ENCODE peak calls at places on chromosome 17, in six cellular contexts. One of them, this sample, is unnamed.

GRCh38 chr17:76272541-76273434 is 7.6 kb downstream of the UBALD2 start:
- DNase-seq in GM12878: no peak
- DNase-seq in HepG2: no peak
- DNase-seq in K562: no peak
- DNase-seq in HEK293T: no peak
- DNase-seq in IMR-90: no peak
- DNase-seq in this sample: no peak

GRCh38 chr17:74148901-74149596 is 54.4 kb upstream of the RPL38 start:
- DNase-seq in K562: no peak
- DNase-seq in IMR-90: no peak
- DNase-seq in HepG2: no peak
- DNase-seq in HEK293T: no peak
- DNase-seq in GM12878: no peak
- DNase-seq in this sample: no peak

GRCh38 chr17:14471052-14471451 is 170.2 kb downstream of the HS3ST3B1 start:
- DNase-seq in K562: no peak
- DNase-seq in IMR-90: peak; percentile 94
- DNase-seq in HepG2: peak; percentile 89
- DNase-seq in HEK293T: no peak
- DNase-seq in GM12878: no peak
- DNase-seq in this sample: peak; percentile 89

GRCh38 chr17:83056583-83057396 is 22.6 kb upstream of the METRNL start:
- DNase-seq in K562: no peak
- DNase-seq in HepG2: no peak
- DNase-seq in GM12878: no peak
- DNase-seq in IMR-90: no peak
- DNase-seq in HEK293T: no peak
- DNase-seq in this sample: no peak

GRCh38 chr17:28230011-28230410 is 89.0 kb upstream of the TMEM97 start:
- DNase-seq in IMR-90: no peak
- DNase-seq in GM12878: no peak
- DNase-seq in HEK293T: no peak
- DNase-seq in K562: no peak
- DNase-seq in HepG2: no peak
- DNase-seq in this sample: no peak

GRCh38 chr17:77433385-77434135 is 292.8 kb downstream of the SEC14L1 start:
- DNase-seq in K562: no peak
- DNase-seq in HEK293T: no peak
- DNase-seq in IMR-90: peak; percentile 82
- DNase-seq in GM12878: no peak
- DNase-seq in HepG2: no peak
- DNase-seq in this sample: no peak

GRCh38 chr17:34562387-34562786 is 17.0 kb upstream of the TMEM132E start:
- DNase-seq in K562: peak; percentile 45
- DNase-seq in HepG2: no peak
- DNase-seq in GM12878: no peak
- DNase-seq in HEK293T: peak; percentile 21
- DNase-seq in IMR-90: no peak
- DNase-seq in this sample: no peak

GRCh38 chr17:76333673-76334505 is 19.8 kb downstream of the PRPSAP1 start:
- DNase-seq in GM12878: no peak
- DNase-seq in HepG2: no peak
- DNase-seq in IMR-90: no peak
- DNase-seq in K562: no peak
- DNase-seq in HEK293T: no peak
- DNase-seq in this sample: no peak

GRCh38 chr17:142102-142661 is 4.8 kb downstream of the SCGB1C2 start:
- DNase-seq in K562: no peak
- DNase-seq in HEK293T: peak; percentile 18
- DNase-seq in HepG2: peak; percentile 20
- DNase-seq in GM12878: no peak
- DNase-seq in IMR-90: peak; percentile 9
- DNase-seq in this sample: peak; percentile 49

GRCh38 chr17:8122923-8123694 is 797 bp downstream of the HES7 start:
- DNase-seq in K562: no peak
- DNase-seq in HEK293T: no peak
- DNase-seq in GM12878: no peak
- DNase-seq in HepG2: no peak
- DNase-seq in IMR-90: peak; percentile 27
- DNase-seq in this sample: peak; percentile 39

GRCh38 chr17:11628374-11628773 is 30.1 kb downstream of the DNAH9 start:
- DNase-seq in K562: no peak
- DNase-seq in HepG2: no peak
- DNase-seq in IMR-90: no peak
- DNase-seq in GM12878: no peak
- DNase-seq in HEK293T: peak; percentile 12
- DNase-seq in this sample: no peak

GRCh38 chr17:17151962-17152361 is 54.2 kb downstream of the PLD6 start:
- DNase-seq in HepG2: no peak
- DNase-seq in IMR-90: peak; percentile 96
- DNase-seq in HEK293T: no peak
- DNase-seq in K562: no peak
- DNase-seq in GM12878: no peak
- DNase-seq in this sample: peak; percentile 81

DNA sequence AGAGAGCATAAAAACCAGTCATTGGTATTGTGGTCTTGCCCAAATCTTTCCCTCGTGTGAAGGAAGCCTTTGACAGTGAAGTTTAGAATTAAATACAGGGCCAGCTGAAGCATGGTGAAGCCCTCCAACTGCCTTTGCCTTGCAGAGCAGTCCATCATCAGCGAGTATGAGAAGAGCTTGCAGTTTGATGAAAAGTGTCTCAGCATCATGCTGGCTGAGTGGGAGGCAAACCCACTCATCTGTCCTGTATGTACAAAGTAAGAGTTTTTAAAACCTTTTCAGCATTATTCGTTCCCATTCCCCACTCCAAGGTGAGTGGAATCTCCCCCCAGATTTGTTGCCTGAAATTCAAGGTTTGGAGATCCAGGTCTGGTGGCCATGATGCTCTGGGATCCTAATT is 5.8 kb downstream of the RPAIN start:
- DNase-seq in GM12878: no peak
- DNase-seq in K562: no peak
- DNase-seq in IMR-90: no peak
- DNase-seq in HEK293T: no peak
- DNase-seq in HepG2: no peak
- DNase-seq in this sample: no peak
- TF ChIP-seq BHLHE40 in GM12878: no peak
- TF ChIP-seq BHLHE40 in K562: no peak
- TF ChIP-seq BHLHE40 in IMR-90: no peak
- TF ChIP-seq BHLHE40 in HEK293T: no peak
- TF ChIP-seq BHLHE40 in HepG2: no peak
- TF ChIP-seq BHLHE40 in this sample: no peak

DNA sequence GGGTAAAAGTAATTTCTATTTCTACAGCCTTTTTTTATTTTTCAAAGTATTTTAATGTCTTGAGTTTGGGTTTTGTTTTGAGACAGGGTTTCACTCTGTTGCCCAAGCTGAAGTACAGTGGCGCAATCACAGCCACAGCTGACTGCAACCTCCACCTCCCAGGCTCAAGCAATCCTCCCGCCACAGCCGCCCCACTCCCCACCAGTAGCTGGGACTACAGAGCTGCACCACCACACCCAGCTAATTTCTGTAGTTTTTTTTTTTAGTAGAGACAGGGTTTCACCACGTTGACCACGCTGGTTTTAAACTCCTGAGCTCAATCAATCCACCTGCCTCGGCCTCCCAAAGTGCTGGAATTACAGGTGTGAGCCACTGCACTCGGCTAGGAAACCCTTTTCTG is 44.0 kb downstream of the TUBD1 start:
- DNase-seq in HepG2: peak; percentile 75
- DNase-seq in GM12878: no peak
- DNase-seq in HEK293T: no peak
- DNase-seq in K562: no peak
- DNase-seq in IMR-90: peak; percentile 75
- DNase-seq in this sample: no peak
- TF ChIP-seq BHLHE40 in HepG2: no peak
- TF ChIP-seq BHLHE40 in GM12878: peak; percentile 22
- TF ChIP-seq BHLHE40 in HEK293T: no peak
- TF ChIP-seq BHLHE40 in K562: no peak
- TF ChIP-seq BHLHE40 in IMR-90: no peak
- TF ChIP-seq BHLHE40 in this sample: no peak

GRCh38 chr17:72119963-72120877 is 600 bp upstream of the SOX9 start:
- DNase-seq in HEK293T: peak; percentile 66
- DNase-seq in IMR-90: peak; percentile 91
- DNase-seq in GM12878: no peak
- DNase-seq in HepG2: peak; percentile 79
- DNase-seq in K562: no peak
- DNase-seq in this sample: no peak
- TF ChIP-seq BHLHE40 in HEK293T: no peak
- TF ChIP-seq BHLHE40 in IMR-90: no peak
- TF ChIP-seq BHLHE40 in GM12878: no peak
- TF ChIP-seq BHLHE40 in HepG2: no peak
- TF ChIP-seq BHLHE40 in K562: no peak
- TF ChIP-seq BHLHE40 in this sample: no peak

DNA sequence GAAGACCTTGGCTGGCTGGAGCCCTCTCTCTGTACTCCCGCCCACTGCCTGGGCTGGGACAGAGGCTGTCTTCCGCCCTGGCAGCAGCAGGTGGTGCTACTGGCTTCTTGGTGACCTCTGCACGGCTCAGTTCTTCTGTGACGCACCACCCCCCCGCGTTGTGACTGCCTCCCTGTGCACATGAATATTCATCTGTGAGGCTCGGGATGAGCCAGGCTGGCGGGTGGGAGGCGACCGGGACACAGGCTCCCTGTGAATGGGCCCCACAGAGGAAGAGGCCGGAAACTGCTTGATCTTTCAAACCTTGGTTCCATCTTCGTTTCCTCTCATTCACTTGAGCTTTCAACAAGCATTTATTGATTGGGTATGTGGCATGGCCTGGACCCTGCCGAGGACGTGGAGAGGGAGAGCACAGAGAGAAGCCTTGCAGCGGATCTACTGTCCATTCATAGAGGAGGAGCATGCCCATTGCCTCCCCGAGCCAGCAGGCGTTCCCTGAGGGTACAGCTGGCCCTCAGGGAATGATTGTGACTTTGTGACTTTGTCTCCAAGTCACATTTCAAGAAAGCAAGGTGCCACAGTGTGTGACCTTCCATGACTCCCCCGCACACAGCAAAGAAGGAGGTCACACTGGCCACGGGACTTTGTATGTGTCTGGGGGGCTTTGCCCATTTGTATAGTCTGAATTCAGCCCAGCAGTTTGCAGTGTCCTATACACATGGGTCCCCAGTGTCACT is 45.0 kb downstream of the B9D1 start:
- DNase-seq in K562: peak; percentile 65
- DNase-seq in GM12878: no peak
- DNase-seq in HEK293T: peak; percentile 56
- DNase-seq in HepG2: peak; percentile 89
- DNase-seq in IMR-90: peak; percentile 80
- DNase-seq in this sample: no peak
- TF ChIP-seq BHLHE40 in K562: no peak
- TF ChIP-seq BHLHE40 in GM12878: no peak
- TF ChIP-seq BHLHE40 in HEK293T: no peak
- TF ChIP-seq BHLHE40 in HepG2: peak; percentile 19
- TF ChIP-seq BHLHE40 in IMR-90: peak; percentile 40
- TF ChIP-seq BHLHE40 in this sample: no peak

GRCh38 chr17:48526986-48527741 is 3.6 kb downstream of the HOXB1 start:
- DNase-seq in IMR-90: no peak
- DNase-seq in GM12878: no peak
- DNase-seq in K562: no peak
- DNase-seq in HEK293T: no peak
- DNase-seq in HepG2: no peak
- DNase-seq in this sample: no peak
- TF ChIP-seq BHLHE40 in IMR-90: no peak
- TF ChIP-seq BHLHE40 in GM12878: no peak
- TF ChIP-seq BHLHE40 in K562: no peak
- TF ChIP-seq BHLHE40 in HEK293T: no peak
- TF ChIP-seq BHLHE40 in HepG2: no peak
- TF ChIP-seq BHLHE40 in this sample: no peak

GRCh38 chr17:18179221-18179620 is 4.4 kb upstream of the ALKBH5 start:
- DNase-seq in HEK293T: no peak
- DNase-seq in HepG2: no peak
- DNase-seq in GM12878: no peak
- DNase-seq in K562: no peak
- DNase-seq in IMR-90: no peak
- DNase-seq in this sample: no peak

GRCh38 chr17:18176152-18176551 is 7.5 kb upstream of the ALKBH5 start:
- DNase-seq in GM12878: no peak
- DNase-seq in IMR-90: no peak
- DNase-seq in HEK293T: no peak
- DNase-seq in HepG2: no peak
- DNase-seq in K562: no peak
- DNase-seq in this sample: no peak

GRCh38 chr17:18173740-18174139 is 9.9 kb upstream of the ALKBH5 start:
- DNase-seq in HEK293T: no peak
- DNase-seq in GM12878: no peak
- DNase-seq in K562: no peak
- DNase-seq in HepG2: no peak
- DNase-seq in IMR-90: no peak
- DNase-seq in this sample: no peak

GRCh38 chr17:18179804-18180203 is 3.8 kb upstream of the ALKBH5 start:
- DNase-seq in HepG2: no peak
- DNase-seq in IMR-90: no peak
- DNase-seq in HEK293T: no peak
- DNase-seq in K562: no peak
- DNase-seq in GM12878: no peak
- DNase-seq in this sample: no peak

DNA sequence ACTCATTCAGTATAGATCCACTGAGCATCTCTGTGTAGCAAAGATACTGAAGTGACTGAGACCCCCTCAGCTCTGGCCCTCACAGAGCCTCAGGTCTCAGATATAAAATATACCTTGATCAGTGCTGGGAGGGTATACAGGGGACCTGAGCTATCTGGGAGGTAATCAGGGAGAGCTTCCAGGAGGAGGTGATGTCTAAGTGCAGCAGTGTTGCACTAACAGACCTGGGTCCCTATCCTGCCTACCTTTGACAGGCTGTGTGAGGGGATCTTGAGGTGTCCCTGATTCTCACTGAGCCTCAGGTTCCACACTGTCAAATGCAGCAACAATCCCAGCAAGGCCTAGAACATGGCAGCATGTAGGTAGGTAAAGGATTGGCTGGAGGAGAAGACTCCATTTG is 6.5 kb upstream of the ALKBH5 start:
- DNase-seq in HepG2: no peak
- DNase-seq in GM12878: no peak
- DNase-seq in HEK293T: no peak
- DNase-seq in IMR-90: no peak
- DNase-seq in K562: no peak
- DNase-seq in this sample: no peak
- TF ChIP-seq BHLHE40 in HepG2: no peak
- TF ChIP-seq BHLHE40 in GM12878: no peak
- TF ChIP-seq BHLHE40 in HEK293T: no peak
- TF ChIP-seq BHLHE40 in IMR-90: no peak
- TF ChIP-seq BHLHE40 in K562: no peak
- TF ChIP-seq BHLHE40 in this sample: no peak

GRCh38 chr17:79795795-79796569 is 895 bp downstream of the CBX8 start:
- DNase-seq in HepG2: no peak
- DNase-seq in GM12878: no peak
- DNase-seq in K562: no peak
- DNase-seq in IMR-90: no peak
- DNase-seq in HEK293T: no peak
- DNase-seq in this sample: no peak

GRCh38 chr17:79799174-79799537 is 2.3 kb upstream of the CBX8 start:
- DNase-seq in HepG2: no peak
- DNase-seq in GM12878: no peak
- DNase-seq in HEK293T: no peak
- DNase-seq in K562: no peak
- DNase-seq in IMR-90: no peak
- DNase-seq in this sample: no peak

GRCh38 chr17:79798296-79799173 is 1.7 kb upstream of the CBX8 start:
- DNase-seq in GM12878: no peak
- DNase-seq in IMR-90: no peak
- DNase-seq in K562: no peak
- DNase-seq in HEK293T: no peak
- DNase-seq in HepG2: no peak
- DNase-seq in this sample: no peak

GRCh38 chr17:79796570-79797491 is at the start of gene CBX8:
- DNase-seq in HEK293T: peak; percentile 99
- DNase-seq in IMR-90: peak; percentile 99
- DNase-seq in HepG2: peak; percentile 99
- DNase-seq in GM12878: peak; percentile 94
- DNase-seq in K562: peak; percentile 95
- DNase-seq in this sample: peak; percentile 100

GRCh38 chr17:79797492-79798295 is 817 bp upstream of the CBX8 start:
- DNase-seq in HepG2: no peak
- DNase-seq in IMR-90: no peak
- DNase-seq in HEK293T: peak; percentile 61
- DNase-seq in GM12878: no peak
- DNase-seq in K562: peak; percentile 87
- DNase-seq in this sample: peak; percentile 56
- TF ChIP-seq BHLHE40 in HepG2: no peak
- TF ChIP-seq BHLHE40 in IMR-90: no peak
- TF ChIP-seq BHLHE40 in HEK293T: no peak
- TF ChIP-seq BHLHE40 in GM12878: no peak
- TF ChIP-seq BHLHE40 in K562: no peak
- TF ChIP-seq BHLHE40 in this sample: no peak